ENCODE peak calls at places on chromosomes 1 and 21, in four cellular contexts. A is GM12878, K is HepG2, N is H1. H is an unnamed sample.
A peak's percentile ranks its signal among the peaks of the same experiment; 100 is the strongest.

GRCh38 chr21:24941316-24942185 is 665.7 kb downstream of the MRPL39 start:
- DNase-seq in K (no peak), A (no peak), N (no peak), H (peak; percentile 1)

GRCh38 chr1:29236993-29237905 is 927 bp downstream of the PTPRU start:
- DNase-seq in K (peak; percentile 34), A (no peak), N (peak; percentile 58), H (peak; percentile 79)

GRCh38 chr1:2380816-2381591 is 10.3 kb downstream of the MORN1 start:
- DNase-seq in K (no peak), A (no peak), N (no peak), H (no peak)

GRCh38 chr1:59730759-59731478 is 83.8 kb upstream of the HOOK1 start:
- DNase-seq in N (no peak), K (peak; percentile 93), A (no peak), H (no peak)

GRCh38 chr1:172351761-172352161 is 68.7 kb upstream of the C1orf105 start:
- DNase-seq in K (no peak), N (no peak), A (no peak), H (no peak)

GRCh38 chr1:180571060-180571831 is 12.5 kb downstream of the OVAAL start:
- DNase-seq in N (no peak), K (no peak), A (no peak), H (no peak)

GRCh38 chr1:202274611-202275010 is 67.1 kb downstream of the UBE2T start:
- DNase-seq in A (no peak), N (no peak), K (peak; percentile 45), H (no peak)

GRCh38 chr21:29800051-29800450 is 139.7 kb downstream of the GRIK1 start:
- DNase-seq in N (no peak), K (no peak), A (no peak), H (no peak)

GRCh38 chr21:37139902-37140301 is 66.8 kb downstream of the TTC3 start:
- DNase-seq in K (no peak), N (no peak), A (no peak), H (no peak)

GRCh38 chr1:223622132-223622842 is 43.2 kb downstream of the CAPN8 start:
- DNase-seq in K (peak; percentile 77), A (no peak), N (no peak), H (no peak)

GRCh38 chr1:234770031-234770795 is 160.2 kb upstream of the IRF2BP2 start:
- DNase-seq in A (no peak), K (no peak), N (no peak), H (peak; percentile 90)

GRCh38 chr1:58155418-58156123 is 391.0 kb downstream of the OMA1 start:
- DNase-seq in K (peak; percentile 33), A (no peak), N (peak; percentile 69), H (no peak)

GRCh38 chr1:17587693-17588047 is 48.2 kb downstream of the ARHGEF10L start:
- DNase-seq in K (peak; percentile 75), A (no peak), N (no peak), H (no peak)

GRCh38 chr1:172298146-172298545 is 122.3 kb upstream of the C1orf105 start:
- DNase-seq in N (no peak), K (no peak), A (peak; percentile 31), H (no peak)

GRCh38 chr21:35138665-35139381 is 89.7 kb upstream of the RUNX1 start:
- DNase-seq in N (no peak), A (no peak), K (no peak), H (no peak)

GRCh38 chr1:64209221-64209620 is 5.8 kb downstream of the UBE2U start:
- DNase-seq in N (no peak), A (no peak), K (no peak), H (no peak)

GRCh38 chr1:69313118-69313517 is 254.6 kb upstream of the LRRC7 start:
- DNase-seq in A (no peak), K (no peak), N (no peak), H (no peak)

GRCh38 chr1:160619742-160620277 is 27.0 kb downstream of the SLAMF1 start:
- DNase-seq in K (no peak), N (no peak), A (no peak), H (no peak)

GRCh38 chr1:232669981-232670763 is 40.2 kb upstream of the SIPA1L2 start:
- DNase-seq in K (no peak), A (no peak), N (no peak), H (no peak)

GRCh38 chr1:85573348-85573747 is 7.2 kb upstream of the CCN1 start:
- DNase-seq in N (no peak), K (no peak), A (no peak), H (no peak)

GRCh38 chr1:243233908-243234307 is 21.2 kb downstream of the CEP170 start:
- DNase-seq in K (no peak), N (no peak), A (no peak), H (no peak)

GRCh38 chr1:167223144-167224103 is 2.7 kb downstream of the POU2F1 start:
- DNase-seq in K (no peak), A (no peak), N (no peak), H (no peak)

GRCh38 chr1:29180497-29181412 is 945 bp downstream of the SRSF4 start:
- DNase-seq in K (no peak), N (no peak), A (no peak), H (no peak)

GRCh38 chr1:201320168-201320842 is 37.0 kb downstream of the PKP1 start:
- DNase-seq in K (no peak), A (no peak), N (no peak), H (peak; percentile 77)

GRCh38 chr1:53581476-53581875 is 122.3 kb downstream of the DMRTB1 start:
- DNase-seq in N (no peak), K (no peak), A (no peak), H (no peak)

GRCh38 chr1:207822602-207823451 is 71.0 kb downstream of the CD46 start:
- DNase-seq in K (no peak), N (no peak), A (peak; percentile 96), H (peak; percentile 66)

GRCh38 chr1:85471558-85471957 is 6.6 kb upstream of the DDAH1 start:
- DNase-seq in N (no peak), A (no peak), K (no peak), H (no peak)

GRCh38 chr1:31669786-31670582 is 25.3 kb upstream of the PEF1 start:
- DNase-seq in K (no peak), N (no peak), A (no peak), H (peak; percentile 56)
- H3K4me3 ChIP-seq in K (no peak overlapping the region), N (no peak overlapping the region), A (no peak overlapping the region), H (no peak overlapping the region)

GRCh38 chr1:109635862-109636200 is 16.2 kb downstream of the AMPD2 start:
- DNase-seq in N (no peak), K (no peak), A (no peak), H (no peak)

GRCh38 chr1:109637446-109637845 is 17.8 kb downstream of the AMPD2 start:
- DNase-seq in K (no peak), N (peak; percentile 30), A (no peak), H (no peak)

GRCh38 chr1:109634771-109635750 is 15.4 kb downstream of the AMPD2 start:
- DNase-seq in N (peak; percentile 40), K (no peak), A (no peak), H (peak; percentile 7)

GRCh38 chr1:109634292-109634691 is 14.7 kb downstream of the AMPD2 start:
- DNase-seq in N (no peak), K (no peak), A (no peak), H (no peak)

GRCh38 chr1:109636201-109636952 is 16.7 kb downstream of the AMPD2 start:
- DNase-seq in K (peak; percentile 46), A (no peak), N (peak; percentile 53), H (no peak)
- TF ChIP-seq TCF12 in K (no peak), A (no peak), N (no peak), H (peak; percentile 41)

DNA sequence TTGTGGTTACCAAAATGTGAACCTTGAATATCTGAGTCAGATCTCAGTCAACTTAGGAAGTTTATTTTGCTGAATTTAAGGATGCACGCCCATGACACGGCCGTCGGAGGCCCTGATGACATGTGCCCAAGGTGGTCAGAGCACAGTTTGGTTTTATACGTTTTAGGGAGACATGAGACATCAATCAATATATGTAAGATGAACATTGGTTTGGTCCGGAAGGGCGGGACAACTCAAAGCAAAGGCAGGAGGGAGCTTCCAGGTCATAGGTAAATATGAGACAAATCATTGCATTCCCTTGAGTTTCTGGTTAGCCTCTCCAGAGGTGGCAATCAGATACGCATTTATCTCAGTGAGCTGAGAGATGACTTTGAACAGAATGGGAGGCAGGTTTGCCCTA is 1.0 kb upstream of the PRMT2 start:
- DNase-seq in K (peak; percentile 12), N (no peak), A (no peak), H (no peak)
- H3K4me3 ChIP-seq in K (no peak overlapping the region), N (peak overlapping the region; percentile 92), A (peak overlapping the region; percentile 71), H (peak overlapping the region; percentile 89)

GRCh38 chr1:185110145-185110544 is 46.6 kb downstream of the TRMT1L start:
- DNase-seq in K (no peak), N (no peak), A (no peak), H (no peak)
- TF ChIP-seq TCF12 in K (no peak), N (no peak), A (no peak), H (no peak)

GRCh38 chr1:1324084-1324523 is 356 bp downstream of the INTS11 start:
- DNase-seq in K (no peak), A (no peak), N (no peak), H (no peak)

GRCh38 chr1:1324524-1325287 is at the start of the genes CPTP and INTS11:
- DNase-seq in A (peak; percentile 61), N (peak; percentile 94), K (peak; percentile 79), H (peak; percentile 99)

GRCh38 chr1:1327291-1327690 is 2.7 kb downstream of the CPTP start:
- DNase-seq in A (no peak), K (no peak), N (no peak), H (no peak)

GRCh38 chr1:1325288-1326074 is 879 bp downstream of the CPTP start:
- DNase-seq in N (no peak), K (no peak), A (no peak), H (no peak)

GRCh38 chr1:1326075-1326605 is 1.5 kb downstream of the CPTP start:
- DNase-seq in A (no peak), N (no peak), K (no peak), H (no peak)
- H3K4me3 ChIP-seq in A (peak overlapping the region; percentile 87), N (no peak overlapping the region), K (peak overlapping the region; percentile 96), H (peak overlapping the region; percentile 80)

DNA sequence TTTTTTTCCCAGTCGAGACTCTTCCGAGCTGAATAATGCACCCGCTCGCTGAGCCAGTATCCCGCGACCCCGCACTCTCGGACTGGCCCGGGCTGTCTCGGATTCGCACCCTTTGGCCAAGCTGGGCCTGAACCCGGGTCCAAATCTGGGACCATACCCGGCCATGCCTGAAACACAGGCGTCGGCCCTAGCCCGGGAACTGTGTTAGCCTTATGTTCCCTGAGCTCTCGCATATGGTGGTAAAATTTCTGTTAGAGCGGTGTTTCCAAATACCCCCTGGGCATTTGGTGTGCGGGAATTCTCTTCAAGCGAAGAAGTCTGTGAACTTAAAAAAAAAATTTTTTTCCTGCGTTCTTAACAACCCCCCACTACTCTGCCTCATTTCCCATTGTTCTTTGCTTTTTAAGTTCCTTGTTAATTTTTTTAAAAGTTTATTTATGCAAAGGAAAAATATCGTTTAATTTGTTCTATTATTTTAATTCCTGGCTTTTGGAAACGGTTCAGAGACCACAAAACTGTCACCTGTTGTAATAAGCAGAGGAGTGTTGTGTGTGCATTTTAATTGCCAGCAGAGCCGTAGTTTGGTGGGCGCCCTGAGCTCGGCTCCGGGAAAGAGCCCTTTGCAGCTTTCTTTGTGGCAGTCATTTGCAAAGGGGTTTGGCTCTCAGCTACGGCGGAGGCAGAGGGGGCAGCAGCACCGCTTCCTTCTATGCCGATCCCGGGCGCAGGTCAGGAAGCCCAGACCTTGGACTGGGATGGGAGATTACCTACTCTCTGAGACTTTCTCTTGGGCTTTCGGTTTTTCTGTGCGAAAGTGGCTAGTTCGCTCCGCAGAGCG is 3.3 kb downstream of the RNF220 start:
- DNase-seq in K (peak; percentile 11), N (no peak), A (no peak), H (no peak)
- TF ChIP-seq TCF12 in K (no peak), N (no peak), A (no peak), H (no peak)

GRCh38 chr1:47416319-47417128 is 439 bp downstream of the FOXE3 start:
- DNase-seq in K (no peak), A (no peak), N (peak; percentile 77), H (peak; percentile 69)
- H3K4me3 ChIP-seq in K (no peak overlapping the region), A (no peak overlapping the region), N (peak overlapping the region; percentile 32), H (no peak overlapping the region)

GRCh38 chr1:76759950-76760349 is 107.3 kb upstream of the ST6GALNAC5 start:
- DNase-seq in N (no peak), K (no peak), A (no peak), H (peak; percentile 12)
- TF ChIP-seq TCF12 in N (no peak), K (no peak), A (no peak), H (no peak)

H was measured in SK-N-SH.